ENCODE peak calls at places on chromosomes 16 and 17, in six cellular contexts. B, H, S, O, G and F are unnamed samples.
A peak's percentile ranks its signal among the peaks of the same experiment; 100 is the strongest.

GRCh38 chr17:45427181-45427835 is 5.4 kb downstream of the ARHGAP27 start:
- DNase-seq in B (no peak), H (no peak), S (no peak), O (no peak), G (peak; percentile 72), F (no peak)

GRCh38 chr17:42129109-42129837 is 6.7 kb downstream of the HSPB9 start:
- DNase-seq in B (no peak), H (no peak), S (no peak), O (no peak), G (no peak), F (peak; percentile 86)

GRCh38 chr17:269616-270514 is 82.7 kb downstream of the RPH3AL start:
- DNase-seq in B (no peak), H (no peak), S (peak; percentile 25), O (no peak), G (peak; percentile 51), F (peak; percentile 23)

GRCh38 chr16:65069090-65069489 is 52.8 kb downstream of the CDH11 start:
- DNase-seq in B (no peak), H (no peak), S (no peak), O (peak; percentile 97), G (no peak), F (no peak)

GRCh38 chr17:17372856-17373520 is 69.8 kb downstream of the NT5M start:
- DNase-seq in B (no peak), H (no peak), S (no peak), O (no peak), G (peak; percentile 33), F (no peak)

GRCh38 chr16:12452549-12452948 is 351.1 kb downstream of the CPPED1 start:
- DNase-seq in B (no peak), H (no peak), S (no peak), O (no peak), G (no peak), F (no peak)

GRCh38 chr17:78041401-78042179 is 83.1 kb downstream of the TNRC6C start:
- DNase-seq in B (no peak), H (no peak), S (no peak), O (no peak), G (no peak), F (no peak)

GRCh38 chr16:1167276-1168107 is 14.6 kb downstream of the CACNA1H start:
- DNase-seq in B (peak; percentile 85), H (no peak), S (no peak), O (no peak), G (no peak), F (no peak)

GRCh38 chr16:306911-307370 is 24.0 kb downstream of the PDIA2 start:
- DNase-seq in B (no peak), H (no peak), S (no peak), O (no peak), G (no peak), F (no peak)

GRCh38 chr17:77420804-77421634 is 280.2 kb downstream of the SEC14L1 start:
- DNase-seq in B (no peak), H (no peak), S (no peak), O (peak; percentile 93), G (no peak), F (peak; percentile 70)

GRCh38 chr16:23506606-23506994 is 3.7 kb downstream of the GGA2 start:
- DNase-seq in B (no peak), H (no peak), S (no peak), O (no peak), G (peak; percentile 83), F (no peak)

GRCh38 chr17:42680331-42680808 is 1.3 kb downstream of the CCR10 start:
- DNase-seq in B (no peak), H (no peak), S (no peak), O (peak; percentile 29), G (no peak), F (peak; percentile 53)

GRCh38 chr17:11624968-11625367 is 26.7 kb downstream of the DNAH9 start:
- DNase-seq in B (no peak), H (no peak), S (no peak), O (no peak), G (no peak), F (no peak)

GRCh38 chr17:11622468-11622867 is 24.2 kb downstream of the DNAH9 start:
- DNase-seq in B (no peak), H (no peak), S (no peak), O (no peak), G (no peak), F (no peak)

GRCh38 chr17:11618861-11619566 is 20.7 kb downstream of the DNAH9 start:
- DNase-seq in B (peak; percentile 96), H (no peak), S (peak; percentile 71), O (no peak), G (no peak), F (peak; percentile 79)
- TF ChIP-seq POLR2A in B (no peak), H (no peak), S (no peak), O (no peak), G (no peak), F (no peak)

DNA sequence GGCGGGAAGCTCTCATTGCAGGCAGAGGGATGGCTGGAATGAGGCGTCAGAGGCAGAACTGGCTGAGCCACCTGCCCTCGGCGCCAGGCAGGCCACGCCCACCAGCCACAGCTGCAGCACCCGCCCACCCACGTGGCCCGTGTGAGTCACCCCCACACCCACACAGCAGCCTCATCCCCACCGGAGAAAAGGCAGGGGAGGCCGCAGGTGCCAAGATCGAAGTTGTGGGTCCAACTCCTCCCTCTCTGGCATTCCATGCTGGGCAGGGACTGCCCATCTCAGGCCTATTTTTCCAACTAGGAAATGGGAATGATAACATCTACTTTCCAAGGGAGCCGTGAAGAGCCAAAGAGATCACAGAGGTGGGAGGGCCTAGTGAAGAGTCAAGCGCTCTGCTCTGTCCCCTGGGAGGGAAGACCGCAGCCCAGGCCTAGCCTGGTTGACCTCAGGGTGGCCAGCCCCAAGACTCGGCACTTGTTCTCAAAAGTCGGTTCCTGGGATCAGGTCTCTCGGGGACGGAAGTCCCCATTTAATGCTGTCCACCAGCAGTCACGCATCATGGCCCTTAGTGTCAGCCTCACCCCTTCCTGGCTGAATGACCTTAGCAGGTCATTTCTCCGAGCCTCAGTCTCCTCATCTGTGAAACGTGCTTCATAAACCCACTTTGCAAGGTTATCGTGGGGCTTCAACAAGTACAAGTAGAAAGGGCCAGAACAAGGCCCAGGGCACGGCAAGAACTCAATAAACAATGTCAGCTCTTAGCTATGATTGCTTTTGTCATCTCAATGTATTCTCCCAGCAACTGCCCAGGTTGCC is at the start of gene TRPV3:
- DNase-seq in B (peak; percentile 85), H (peak; percentile 82), S (no peak), O (no peak), G (peak; percentile 88), F (no peak)
- TF ChIP-seq POLR2A in B (no peak), H (no peak), S (no peak), O (no peak), G (no peak), F (no peak)

DNA sequence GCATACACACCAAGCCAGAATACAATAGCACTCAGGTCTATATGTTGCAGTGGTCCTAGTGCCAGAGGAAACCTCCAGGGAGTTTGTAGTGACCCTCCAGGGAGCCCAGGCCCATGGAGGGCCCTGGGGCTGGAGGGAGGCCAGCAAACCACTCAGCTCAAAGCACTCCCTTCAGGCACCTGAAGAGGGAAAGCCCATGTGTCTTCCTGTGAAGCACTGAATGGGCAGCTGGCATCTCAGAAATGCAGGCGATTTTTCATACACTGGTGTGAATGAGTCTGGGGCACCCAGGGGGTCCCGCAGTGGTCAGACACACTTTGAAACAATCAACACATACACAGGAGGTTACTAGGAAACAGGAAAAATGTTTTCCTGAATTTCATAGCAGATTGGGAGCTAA is 12.8 kb downstream of the TBC1D26 start:
- DNase-seq in B (no peak), H (no peak), S (no peak), O (no peak), G (no peak), F (no peak)
- TF ChIP-seq POLR2A in B (no peak), H (no peak), S (no peak), O (no peak), G (no peak), F (no peak)

GRCh38 chr17:65888649-65889048 is 303.3 kb downstream of the CEP112 start:
- DNase-seq in B (no peak), H (no peak), S (no peak), O (peak; percentile 66), G (no peak), F (no peak)

GRCh38 chr17:65896889-65897288 is 295.0 kb downstream of the CEP112 start:
- DNase-seq in B (peak; percentile 14), H (no peak), S (no peak), O (no peak), G (no peak), F (no peak)

GRCh38 chr17:65893692-65894279 is 298.1 kb downstream of the CEP112 start:
- DNase-seq in B (no peak), H (no peak), S (no peak), O (no peak), G (no peak), F (no peak)

DNA sequence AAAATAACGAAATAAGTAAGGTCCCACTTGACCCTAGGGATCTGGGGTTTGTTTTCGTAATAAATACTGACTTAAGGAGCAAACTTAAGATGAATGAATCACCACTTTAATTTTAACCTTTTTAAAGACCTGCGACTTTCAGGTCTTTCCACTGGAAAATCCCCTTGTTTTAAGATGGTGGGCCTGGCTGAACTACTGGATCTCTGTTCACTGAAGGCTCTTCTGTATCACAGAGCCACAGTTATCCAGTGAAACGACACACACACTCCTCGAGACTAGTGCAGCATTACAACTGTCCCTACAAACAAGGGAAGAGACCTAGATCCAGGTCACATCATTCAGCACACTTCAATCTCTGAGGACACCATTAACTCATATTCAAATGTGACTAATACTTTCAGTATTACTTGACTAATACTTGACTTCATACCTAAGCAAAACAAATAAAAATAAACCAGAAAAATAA is 299.0 kb downstream of the CEP112 start:
- DNase-seq in B (no peak), H (no peak), S (no peak), O (no peak), G (no peak), F (no peak)
- TF ChIP-seq POLR2A in B (no peak), H (no peak), S (no peak), O (no peak), G (no peak), F (no peak)